ENCODE peak calls at places on chromosome X, in ten cellular contexts. M is cardiac muscle cell, N is psoas muscle, S is body of pancreas, T is pancreas, R is A549, F is heart right ventricle, J is iPS DF 6.9, G is heart left ventricle, W is H1. H is an unnamed sample. For H3K9me3, the result is how much of the 10 kb centered on the place peaks cover.

GRCh38 chrX:153766098-153766817 is 2.2 kb downstream of the PLXNB3 start:
- DNase-seq in M (peak), N (peak), S (no peak), T (peak), R (no peak), F (no peak), J (no peak), G (no peak), W (no peak), H (no peak)

GRCh38 chrX:2426289-2426882 is 74.4 kb downstream of the DHRSX start:
- DNase-seq in M (no peak), N (no peak), S (no peak), T (no peak), R (no peak), F (no peak), J (no peak), G (no peak), W (no peak), H (no peak)

GRCh38 chrX:91434351-91435168 is at the start of gene PABPC5:
- DNase-seq in M (peak), N (peak), S (peak), T (peak), R (no peak), F (peak), J (peak), G (peak), W (peak), H (no peak)

GRCh38 chrX:39815621-39816020 is 282.1 kb downstream of the BCOR start:
- DNase-seq in M (no peak), N (no peak), S (no peak), T (no peak), R (no peak), F (no peak), J (no peak), G (no peak), W (no peak), H (no peak)

GRCh38 chrX:150062292-150063137 is 124.2 kb upstream of the EOLA2 start:
- DNase-seq in M (no peak), N (peak), S (peak), T (no peak), R (no peak), F (no peak), J (no peak), G (no peak), W (no peak), H (no peak)

GRCh38 chrX:100413231-100413630 is 3.2 kb upstream of the PCDH19 start:
- DNase-seq in M (peak), N (peak), S (peak), T (no peak), R (peak), F (peak), J (no peak), G (peak), W (no peak), H (no peak)

GRCh38 chrX:10972731-10973130 is 138.4 kb upstream of the HCCS start:
- DNase-seq in M (no peak), N (no peak), S (no peak), T (no peak), R (no peak), F (no peak), J (no peak), G (no peak), W (no peak), H (no peak)

GRCh38 chrX:1246816-1247215 is 21.8 kb upstream of the CSF2RA start:
- DNase-seq in M (peak), N (peak), S (peak), T (peak), R (peak), F (peak), J (no peak), G (peak), W (no peak), H (peak)

GRCh38 chrX:153381684-153382532 is 19.2 kb downstream of the PNMA6E start:
- DNase-seq in M (peak), N (no peak), S (peak), T (no peak), R (peak), F (peak), J (no peak), G (no peak), W (no peak), H (no peak)

GRCh38 chrX:71253253-71254091 is 468 bp downstream of the ZMYM3 start:
- DNase-seq in M (peak), N (peak), S (peak), T (peak), R (peak), F (peak), J (no peak), G (peak), W (no peak), H (peak)

GRCh38 chrX:73851014-73852009 is 288.3 kb downstream of the CHIC1 start:
- DNase-seq in M (no peak), N (peak), S (no peak), T (peak), R (no peak), F (no peak), J (no peak), G (no peak), W (no peak), H (peak)

GRCh38 chrX:134782796-134783195 is 124.5 kb upstream of the PLAC1 start:
- DNase-seq in M (peak), N (no peak), S (no peak), T (no peak), R (no peak), F (no peak), J (no peak), G (no peak), W (no peak), H (no peak)

GRCh38 chrX:134186362-134187121 is 50.4 kb upstream of the CCDC160 start:
- DNase-seq in M (peak), N (no peak), S (no peak), T (no peak), R (no peak), F (no peak), J (no peak), G (no peak), W (no peak), H (no peak)

GRCh38 chrX:18410038-18410437 is 15.4 kb upstream of the CDKL5 start:
- DNase-seq in M (peak), N (no peak), S (peak), T (no peak), R (peak), F (no peak), J (no peak), G (no peak), W (no peak), H (no peak)

GRCh38 chrX:373641-374471 is 12.9 kb downstream of the PPP2R3B start:
- DNase-seq in M (peak), N (no peak), S (no peak), T (no peak), R (peak), F (no peak), J (no peak), G (no peak), W (no peak), H (no peak)

GRCh38 chrX:66914082-66914481 is 275.2 kb upstream of the EDA2R start:
- DNase-seq in M (no peak), N (no peak), S (peak), T (no peak), R (no peak), F (no peak), J (peak), G (no peak), W (no peak), H (no peak)

GRCh38 chrX:39158801-39159657 is 357.8 kb downstream of the MID1IP1 start:
- DNase-seq in M (no peak), N (no peak), S (peak), T (no peak), R (no peak), F (no peak), J (no peak), G (no peak), W (no peak), H (no peak)

GRCh38 chrX:39725928-39726619 is 371.7 kb downstream of the BCOR start:
- DNase-seq in M (no peak), N (no peak), S (no peak), T (no peak), R (no peak), F (no peak), J (no peak), G (no peak), W (no peak), H (no peak)

GRCh38 chrX:69179380-69179911 is 14.2 kb upstream of the PJA1 start:
- DNase-seq in M (peak), N (no peak), S (peak), T (no peak), R (no peak), F (no peak), J (no peak), G (no peak), W (no peak), H (no peak)

GRCh38 chrX:152817082-152817744 is 13.3 kb downstream of the CETN2 start:
- DNase-seq in M (peak), N (no peak), S (peak), T (no peak), R (no peak), F (no peak), J (no peak), G (no peak), W (no peak), H (no peak)

GRCh38 chrX:99857455-99857854 is 552.6 kb downstream of the PCDH19 start:
- DNase-seq in M (peak), N (no peak), S (no peak), T (no peak), R (no peak), F (no peak), J (no peak), G (no peak), W (no peak), H (no peak)

GRCh38 chrX:11460347-11460746 is 167.1 kb downstream of the AMELX start:
- DNase-seq in M (no peak), N (no peak), S (no peak), T (no peak), R (no peak), F (no peak), J (no peak), G (no peak), W (no peak), H (no peak)

GRCh38 chrX:22577181-22577580 is 304.5 kb downstream of the CBLL2 start:
- DNase-seq in M (no peak), N (no peak), S (no peak), T (no peak), R (no peak), F (no peak), J (no peak), G (no peak), W (no peak), H (no peak)

GRCh38 chrX:134933911-134934310 is 56.9 kb upstream of the SMIM10 start:
- DNase-seq in M (peak), N (no peak), S (no peak), T (no peak), R (no peak), F (peak), J (no peak), G (peak), W (no peak), H (no peak)

GRCh38 chrX:111861605-111862004 is 14.4 kb upstream of the TRPC5OS start:
- DNase-seq in M (no peak), N (no peak), S (no peak), T (no peak), R (no peak), F (no peak), J (no peak), G (no peak), W (no peak), H (no peak)

GRCh38 chrX:48989483-48989882 is 12.6 kb downstream of the GRIPAP1 start:
- DNase-seq in M (no peak), N (no peak), S (no peak), T (no peak), R (no peak), F (peak), J (no peak), G (peak), W (no peak), H (no peak)

GRCh38 chrX:72126539-72127140 is 5.1 kb downstream of the RTL5 start:
- DNase-seq in M (peak), N (peak), S (peak), T (peak), R (peak), F (peak), J (peak), G (peak), W (peak), H (peak)

GRCh38 chrX:155070975-155071693 is at the start of the genes BRCC3, CMC4 and MTCP1:
- DNase-seq in M (peak), N (peak), S (peak), T (peak), R (peak), F (peak), J (peak), G (peak), W (peak), H (peak)

DNA sequence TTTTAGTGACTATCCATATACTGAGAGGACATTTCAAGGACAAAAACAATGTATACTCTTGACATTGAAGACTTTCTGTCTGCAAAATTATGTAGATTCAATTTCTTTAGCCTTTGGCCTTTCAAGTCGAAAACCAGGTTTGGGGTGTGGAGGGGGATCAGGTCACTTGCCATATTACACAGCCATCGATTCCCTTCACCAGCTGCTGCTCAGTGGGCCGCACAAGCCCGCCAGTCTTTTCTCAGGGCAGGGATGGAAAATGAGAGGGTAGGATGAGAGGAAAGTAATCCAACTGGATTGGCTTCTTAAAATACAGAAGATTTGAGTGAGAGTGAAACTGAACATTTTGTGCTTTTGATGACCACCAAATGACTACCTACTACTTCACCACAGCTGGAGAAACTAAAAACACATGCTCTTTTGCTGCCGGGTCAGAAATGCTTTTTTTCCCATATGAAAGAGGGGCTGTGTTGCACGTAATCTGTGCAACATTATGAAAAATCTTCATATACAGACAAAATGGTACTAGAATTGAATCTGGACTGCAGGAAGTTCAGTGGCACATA is 51.4 kb downstream of the FHL1 start:
- DNase-seq in M (no peak), N (no peak), S (no peak), T (no peak), R (no peak), F (no peak), J (no peak), G (no peak), W (no peak), H (no peak)
- H3K4me3 ChIP-seq in M (no peak), N (peak), S (no peak), T (no peak), R (no peak), F (peak), J (no peak), G (peak), W (no peak), H (no peak)

GRCh38 chrX:118255921-118256320 is 90.0 kb upstream of the WDR44 start:
- DNase-seq in M (no peak), N (no peak), S (no peak), T (no peak), R (no peak), F (no peak), J (no peak), G (no peak), W (no peak), H (no peak)

GRCh38 chrX:118254611-118255010 is 91.3 kb upstream of the WDR44 start:
- DNase-seq in M (peak), N (no peak), S (peak), T (no peak), R (peak), F (peak), J (peak), G (peak), W (no peak), H (peak)

GRCh38 chrX:118252967-118253366 is 92.9 kb upstream of the WDR44 start:
- DNase-seq in M (no peak), N (no peak), S (no peak), T (no peak), R (no peak), F (no peak), J (no peak), G (no peak), W (no peak), H (no peak)

DNA sequence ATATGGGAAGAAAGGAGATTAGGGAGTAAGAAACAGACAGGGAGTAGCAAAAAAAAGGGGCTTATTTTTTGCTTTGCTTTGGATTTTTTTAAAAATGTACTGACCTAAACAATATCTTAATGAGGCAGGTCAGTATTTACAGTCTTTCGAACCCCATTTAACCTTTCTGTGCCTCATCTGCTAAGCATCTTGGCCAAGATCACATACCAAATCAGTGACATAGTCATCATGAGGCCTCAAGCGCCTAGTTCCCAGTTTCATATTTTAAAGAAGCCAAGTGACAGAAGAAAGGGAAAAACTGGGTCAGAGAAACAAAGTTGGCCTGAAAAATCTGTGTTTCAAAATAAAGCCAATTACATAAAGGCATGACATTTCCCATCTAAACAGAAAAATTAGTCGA is 94.7 kb upstream of the WDR44 start:
- DNase-seq in M (no peak), N (no peak), S (peak), T (no peak), R (no peak), F (no peak), J (no peak), G (no peak), W (no peak), H (no peak)
- H3K9me3 ChIP-seq in M (under half), N (under half), S (under half), T (under half), R (under half), F (under half), J (under half), G (under half), W (under half), H (under half)

DNA sequence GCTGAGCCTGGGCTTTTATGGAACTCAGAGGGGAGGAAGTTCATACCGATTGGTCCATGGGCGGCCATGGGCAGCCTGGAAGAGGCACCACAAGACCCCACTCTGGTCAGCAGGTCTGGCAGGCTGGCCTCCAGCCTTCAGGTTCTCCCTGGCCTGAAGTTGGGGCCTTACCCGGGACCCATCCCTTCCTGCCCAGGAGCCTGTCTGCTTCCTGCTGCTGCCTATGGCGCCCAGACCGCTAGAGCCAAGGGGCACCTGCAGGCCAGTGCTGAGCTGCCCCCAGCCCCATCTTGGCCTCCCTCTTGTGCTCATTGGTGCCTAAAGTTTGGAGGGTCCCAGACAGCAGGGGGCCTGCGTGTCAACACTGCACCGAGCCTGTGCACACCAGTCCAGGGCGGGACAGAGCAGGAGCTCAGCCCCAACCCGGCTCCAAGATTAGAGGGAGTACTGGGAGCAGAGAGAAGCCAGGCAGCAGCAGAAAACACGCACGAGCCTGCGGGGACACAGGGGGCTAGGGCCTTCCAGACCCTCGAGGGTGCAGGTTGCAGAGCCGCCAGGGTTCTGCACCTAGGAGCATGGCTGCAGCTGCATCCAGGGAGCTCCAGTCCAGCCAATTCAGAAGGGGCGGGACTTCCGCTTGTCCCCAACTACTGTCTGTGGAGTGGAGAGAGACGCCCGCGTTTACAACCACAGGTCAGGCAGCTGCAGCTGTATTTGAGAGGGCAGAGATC is 30.7 kb upstream of the ZNF280C start:
- DNase-seq in M (peak), N (no peak), S (peak), T (no peak), R (no peak), F (no peak), J (no peak), G (no peak), W (no peak), H (no peak)
- H3K4me3 ChIP-seq in M (no peak), N (no peak), S (no peak), T (no peak), R (no peak), F (no peak), J (no peak), G (no peak), W (no peak), H (no peak)

DNA sequence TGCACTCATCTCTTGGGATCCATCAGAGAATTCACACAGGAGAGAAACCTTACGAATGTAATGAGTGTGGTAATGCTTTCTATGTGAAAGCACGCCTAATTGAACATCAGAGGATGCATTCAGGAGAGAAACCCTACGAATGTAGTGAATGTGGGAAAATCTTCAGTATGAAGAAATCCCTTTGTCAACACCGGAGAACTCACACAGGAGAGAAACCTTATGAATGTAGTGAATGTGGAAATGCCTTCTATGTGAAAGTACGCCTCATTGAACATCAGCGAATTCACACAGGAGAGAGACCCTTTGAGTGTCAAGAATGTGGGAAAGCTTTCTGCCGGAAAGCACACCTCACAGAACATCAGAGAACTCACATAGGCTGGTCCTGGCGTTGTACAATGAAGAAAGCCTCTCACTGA is 42.8 kb downstream of the ZNF157 start:
- DNase-seq in M (no peak), N (no peak), S (no peak), T (no peak), R (no peak), F (no peak), J (no peak), G (no peak), W (no peak), H (no peak)
- H3K9me3 ChIP-seq in M (under half), N (under half), S (under half), T (under half), R (under half), F (under half), J (under half), G (under half), W (under half), H (under half)

GRCh38 chrX:25433307-25433706 is 417.5 kb upstream of the ARX start:
- DNase-seq in M (no peak), N (no peak), S (no peak), T (no peak), R (no peak), F (no peak), J (no peak), G (no peak), W (no peak), H (no peak)

GRCh38 chrX:25432396-25432795 is 416.6 kb upstream of the ARX start:
- DNase-seq in M (no peak), N (no peak), S (no peak), T (no peak), R (no peak), F (no peak), J (no peak), G (no peak), W (no peak), H (no peak)

GRCh38 chrX:25427873-25428555 is 412.2 kb upstream of the ARX start:
- DNase-seq in M (no peak), N (no peak), S (no peak), T (peak), R (no peak), F (no peak), J (peak), G (no peak), W (no peak), H (no peak)
- H3K4me3 ChIP-seq in M (no peak), N (no peak), S (no peak), T (no peak), R (no peak), F (no peak), J (no peak), G (no peak), W (no peak), H (no peak)

GRCh38 chrX:27445438-27445837 is 17.7 kb downstream of the PPP4R3C start:
- DNase-seq in M (no peak), N (no peak), S (no peak), T (no peak), R (no peak), F (no peak), J (no peak), G (no peak), W (no peak), H (no peak)
- H3K9me3 ChIP-seq in M (under half), N (under half), S (under half), T (under half), R (under half), F (under half), J (under half), G (under half), W (under half), H (under half)

H was measured in CD8-positive, alpha-beta memory T cell.